ENCODE peak calls at places on chromosomes 16 and 17, in seven cellular contexts. Q is kidney tubule cell; R is EL; Z is activated naive CD4-positive, alpha-beta T cell; S is tibial nerve; Y is stimulated activated CD8-positive, alpha-beta memory T cell treated with anti-CD3 and anti-CD28 coated beads, Interleukin-4, amount 100 ng/mL, for 1 hour; P is NCI-H526. G is an unnamed sample.

GRCh38 chr17:33732116-33732515 is 439.0 kb upstream of the ASIC2 start:
- DNase-seq in Q (peak; percentile 2), R (no peak), Z (no peak), S (no peak), Y (no peak), P (no peak), G (no peak)

GRCh38 chr17:74860999-74861553 is 1.4 kb upstream of the GRIN2C start:
- DNase-seq in Q (no peak), R (no peak), Z (no peak), S (no peak), Y (no peak), P (peak; percentile 50), G (no peak)

GRCh38 chr17:30550512-30551273 is 73.5 kb downstream of the GOSR1 start:
- DNase-seq in Q (peak; percentile 21), R (peak; percentile 67), Z (no peak), S (no peak), Y (no peak), P (no peak), G (no peak)

GRCh38 chr17:27553019-27553511 is 77.9 kb upstream of the LGALS9 start:
- DNase-seq in Q (peak; percentile 68), R (no peak), Z (no peak), S (peak; percentile 24), Y (no peak), P (no peak), G (no peak)

GRCh38 chr17:4156750-4157381 is 13.9 kb downstream of the CYB5D2 start:
- DNase-seq in Q (no peak), R (no peak), Z (no peak), S (no peak), Y (no peak), P (no peak), G (no peak)

GRCh38 chr16:20868890-20869289 is 31.3 kb downstream of the DCUN1D3 start:
- DNase-seq in Q (peak; percentile 47), R (peak; percentile 64), Z (no peak), S (peak; percentile 68), Y (no peak), P (no peak), G (peak; percentile 47)

GRCh38 chr17:32546031-32546444 is 59.2 kb downstream of the CDK5R1 start:
- DNase-seq in Q (no peak), R (peak; percentile 8), Z (no peak), S (no peak), Y (no peak), P (peak; percentile 11), G (no peak)

GRCh38 chr17:39671651-39672521 is 3.6 kb downstream of the PNMT start:
- DNase-seq in Q (peak; percentile 41), R (peak; percentile 38), Z (no peak), S (no peak), Y (no peak), P (peak; percentile 52), G (no peak)

GRCh38 chr16:86075839-86076440 is 177.0 kb downstream of the IRF8 start:
- DNase-seq in Q (no peak), R (no peak), Z (no peak), S (no peak), Y (no peak), P (no peak), G (no peak)

GRCh38 chr16:6642271-6642670 is 690.4 kb upstream of the RBFOX1 start:
- DNase-seq in Q (no peak), R (no peak), Z (no peak), S (no peak), Y (no peak), P (peak; percentile 7), G (no peak)

GRCh38 chr17:13843862-13844640 is 225.3 kb upstream of the COX10 start:
- DNase-seq in Q (no peak), R (no peak), Z (no peak), S (no peak), Y (no peak), P (no peak), G (no peak)

GRCh38 chr17:38420518-38420917 is 7.7 kb upstream of the ARHGAP23 start:
- DNase-seq in Q (no peak), R (no peak), Z (no peak), S (no peak), Y (no peak), P (no peak), G (no peak)

G was measured in DMS 273 treated with DMSO at 0.1 percent for 48 hours.